ENCODE peak calls at places on chromosomes 1 and 21, in six cellular contexts. One of them, this sample, is unnamed.

GRCh38 chr1:241208910-241209414 is 148.0 kb downstream of the RGS7 start:
- ATAC-seq in HepG2: no peak
- ATAC-seq in K562: no peak
- ATAC-seq in GM12878: no peak
- ATAC-seq in HCT116: no peak
- ATAC-seq in upper lobe of left lung: no peak
- ATAC-seq in this sample: no peak

GRCh38 chr1:203217668-203218067 is 11.8 kb downstream of the CHIT1 start:
- ATAC-seq in HepG2: no peak
- ATAC-seq in K562: peak
- ATAC-seq in upper lobe of left lung: no peak
- ATAC-seq in HCT116: no peak
- ATAC-seq in GM12878: no peak
- ATAC-seq in this sample: no peak

GRCh38 chr1:43591181-43591580 is 58.8 kb upstream of the KDM4A start:
- ATAC-seq in K562: no peak
- ATAC-seq in HCT116: no peak
- ATAC-seq in upper lobe of left lung: no peak
- ATAC-seq in GM12878: no peak
- ATAC-seq in HepG2: no peak
- ATAC-seq in this sample: no peak

GRCh38 chr1:76218888-76219588 is 144.5 kb downstream of the ST6GALNAC3 start:
- ATAC-seq in GM12878: peak
- ATAC-seq in K562: no peak
- ATAC-seq in HCT116: no peak
- ATAC-seq in upper lobe of left lung: no peak
- ATAC-seq in HepG2: no peak
- ATAC-seq in this sample: no peak

GRCh38 chr1:77983997-77984355 is 5.1 kb upstream of the FUBP1 start:
- ATAC-seq in HepG2: no peak
- ATAC-seq in upper lobe of left lung: no peak
- ATAC-seq in K562: no peak
- ATAC-seq in GM12878: no peak
- ATAC-seq in HCT116: no peak
- ATAC-seq in this sample: no peak

GRCh38 chr1:44213222-44214112 is at the start of gene DMAP1:
- ATAC-seq in HepG2: peak
- ATAC-seq in HCT116: peak
- ATAC-seq in GM12878: peak
- ATAC-seq in upper lobe of left lung: peak
- ATAC-seq in K562: peak
- ATAC-seq in this sample: peak

GRCh38 chr1:113036639-113037321 is 36.2 kb upstream of the LRIG2 start:
- ATAC-seq in HCT116: no peak
- ATAC-seq in K562: no peak
- ATAC-seq in GM12878: peak
- ATAC-seq in upper lobe of left lung: no peak
- ATAC-seq in HepG2: no peak
- ATAC-seq in this sample: no peak

GRCh38 chr1:34846265-34846664 is 13.3 kb downstream of the SMIM12 start:
- ATAC-seq in HCT116: no peak
- ATAC-seq in HepG2: peak
- ATAC-seq in K562: no peak
- ATAC-seq in GM12878: no peak
- ATAC-seq in upper lobe of left lung: no peak
- ATAC-seq in this sample: no peak

GRCh38 chr1:220727523-220727922 is 20.6 kb upstream of the MTARC2 start:
- ATAC-seq in HepG2: no peak
- ATAC-seq in HCT116: no peak
- ATAC-seq in GM12878: no peak
- ATAC-seq in K562: no peak
- ATAC-seq in upper lobe of left lung: no peak
- ATAC-seq in this sample: no peak

GRCh38 chr21:41914965-41915364 is 35.8 kb upstream of the PRDM15 start:
- ATAC-seq in K562: no peak
- ATAC-seq in upper lobe of left lung: no peak
- ATAC-seq in HepG2: peak
- ATAC-seq in HCT116: no peak
- ATAC-seq in GM12878: no peak
- ATAC-seq in this sample: no peak

GRCh38 chr21:24255591-24255990 is 1351.7 kb downstream of the MRPL39 start:
- ATAC-seq in K562: no peak
- ATAC-seq in upper lobe of left lung: no peak
- ATAC-seq in GM12878: peak
- ATAC-seq in HCT116: no peak
- ATAC-seq in HepG2: no peak
- ATAC-seq in this sample: no peak

GRCh38 chr1:220906561-220907334 is 27.5 kb downstream of the HLX start:
- ATAC-seq in K562: no peak
- ATAC-seq in GM12878: no peak
- ATAC-seq in HepG2: peak
- ATAC-seq in upper lobe of left lung: peak
- ATAC-seq in HCT116: no peak
- ATAC-seq in this sample: no peak

GRCh38 chr1:243837907-243838546 is 12.0 kb downstream of the AKT3 start:
- ATAC-seq in GM12878: no peak
- ATAC-seq in upper lobe of left lung: no peak
- ATAC-seq in HCT116: no peak
- ATAC-seq in HepG2: no peak
- ATAC-seq in K562: no peak
- ATAC-seq in this sample: no peak

DNA sequence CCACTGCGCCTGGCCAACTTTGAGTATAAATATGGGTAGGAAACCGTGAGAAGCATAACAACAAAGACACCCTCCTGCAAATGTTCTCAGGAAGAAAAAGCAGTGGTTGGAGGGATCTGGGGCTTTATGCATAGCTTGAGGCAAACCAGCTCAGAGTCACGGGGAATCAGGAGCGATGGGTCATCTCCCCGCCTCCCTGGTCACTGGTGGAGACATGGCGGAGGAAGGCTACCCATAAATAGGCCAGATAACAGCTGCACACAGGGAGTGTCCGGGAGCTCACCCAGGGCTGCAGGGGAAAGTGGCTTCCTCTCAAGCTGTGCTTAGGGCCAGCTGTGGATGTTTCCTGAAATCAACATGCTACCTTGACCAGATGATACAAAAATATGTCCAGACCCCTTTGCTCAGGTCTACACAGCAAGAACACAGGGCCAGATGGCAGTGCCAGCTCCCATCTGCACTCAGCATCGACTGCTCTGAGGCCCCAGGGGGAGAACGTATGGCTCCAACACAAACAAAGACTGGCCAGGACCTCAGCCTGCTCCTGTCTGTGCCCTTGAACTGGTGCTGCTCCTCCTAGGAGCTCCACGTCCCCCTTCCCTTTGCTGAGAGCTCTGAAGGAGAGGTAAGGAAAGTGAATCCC is 27.1 kb upstream of the RERE start:
- ATAC-seq in HepG2: peak
- ATAC-seq in HCT116: no peak
- ATAC-seq in GM12878: no peak
- ATAC-seq in K562: peak
- ATAC-seq in upper lobe of left lung: no peak
- ATAC-seq in this sample: no peak
- TF ChIP-seq POLR2A in HepG2: no peak
- TF ChIP-seq POLR2A in HCT116: no peak
- TF ChIP-seq POLR2A in GM12878: no peak
- TF ChIP-seq POLR2A in K562: no peak
- TF ChIP-seq POLR2A in upper lobe of left lung: no peak
- TF ChIP-seq POLR2A in this sample: no peak

GRCh38 chr1:40167317-40167716 is 6.1 kb downstream of the RLF start:
- ATAC-seq in K562: peak
- ATAC-seq in HCT116: no peak
- ATAC-seq in HepG2: no peak
- ATAC-seq in upper lobe of left lung: no peak
- ATAC-seq in GM12878: peak
- ATAC-seq in this sample: no peak
- TF ChIP-seq CTCF in K562: no peak
- TF ChIP-seq CTCF in HCT116: no peak
- TF ChIP-seq CTCF in HepG2: no peak
- TF ChIP-seq CTCF in upper lobe of left lung: no peak
- TF ChIP-seq CTCF in GM12878: no peak
- TF ChIP-seq CTCF in this sample: no peak

GRCh38 chr1:86939406-86939805 is 25.0 kb downstream of the HS2ST1 start:
- ATAC-seq in GM12878: peak
- ATAC-seq in K562: peak
- ATAC-seq in HCT116: no peak
- ATAC-seq in upper lobe of left lung: no peak
- ATAC-seq in HepG2: no peak
- ATAC-seq in this sample: no peak
- TF ChIP-seq POLR2AphosphoS5 in GM12878: no peak
- TF ChIP-seq POLR2AphosphoS5 in K562: no peak
- TF ChIP-seq POLR2AphosphoS5 in HCT116: no peak
- TF ChIP-seq POLR2AphosphoS5 in upper lobe of left lung: no peak
- TF ChIP-seq POLR2AphosphoS5 in HepG2: no peak
- TF ChIP-seq POLR2AphosphoS5 in this sample: no peak

DNA sequence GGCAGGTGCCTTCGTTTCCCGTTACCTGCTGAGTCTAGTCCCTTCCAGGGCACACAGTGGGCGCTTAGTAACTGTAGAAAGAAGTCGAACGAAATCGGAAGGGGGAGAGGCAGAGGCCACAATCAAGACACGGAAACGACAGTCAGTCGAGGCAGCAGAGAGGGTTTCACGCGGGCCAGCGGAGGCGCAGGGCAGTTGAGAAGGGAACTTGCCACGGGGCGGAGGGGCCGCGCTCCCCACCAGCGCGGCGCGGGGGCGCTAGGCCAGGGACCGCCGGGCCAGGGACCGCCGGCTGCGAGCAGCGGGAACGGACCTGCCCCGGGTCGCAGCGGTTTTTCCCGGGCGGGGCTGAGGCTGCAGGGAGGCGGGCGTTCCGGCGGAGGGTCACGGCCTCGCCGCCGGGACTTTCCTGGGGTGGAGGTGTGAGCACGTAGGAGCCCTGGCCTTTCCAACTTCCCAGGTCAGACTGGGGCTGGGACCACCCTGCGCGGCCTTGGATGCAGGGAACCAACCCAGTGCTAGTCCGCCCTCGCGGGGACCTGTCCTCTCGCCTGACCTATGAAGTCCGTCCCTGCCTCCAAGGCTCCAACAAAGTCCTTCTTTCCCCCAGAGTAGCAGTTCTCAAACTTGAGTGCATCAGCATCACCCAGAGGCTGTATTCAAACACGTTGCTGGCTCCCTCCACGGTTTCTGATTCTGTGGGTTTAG is 150.1 kb upstream of the FGGY start:
- ATAC-seq in HCT116: peak
- ATAC-seq in K562: peak
- ATAC-seq in HepG2: peak
- ATAC-seq in upper lobe of left lung: peak
- ATAC-seq in GM12878: peak
- ATAC-seq in this sample: peak
- TF ChIP-seq POLR2A in HCT116: no peak
- TF ChIP-seq POLR2A in K562: no peak
- TF ChIP-seq POLR2A in HepG2: no peak
- TF ChIP-seq POLR2A in upper lobe of left lung: no peak
- TF ChIP-seq POLR2A in GM12878: peak
- TF ChIP-seq POLR2A in this sample: peak

GRCh38 chr1:155255243-155256100 is at the start of gene ENTREP3:
- ATAC-seq in HCT116: peak
- ATAC-seq in GM12878: peak
- ATAC-seq in K562: peak
- ATAC-seq in HepG2: peak
- ATAC-seq in upper lobe of left lung: peak
- ATAC-seq in this sample: peak

GRCh38 chr1:155254714-155255242 is 505 bp downstream of the ENTREP3 start:
- ATAC-seq in K562: no peak
- ATAC-seq in upper lobe of left lung: no peak
- ATAC-seq in HepG2: peak
- ATAC-seq in GM12878: peak
- ATAC-seq in HCT116: peak
- ATAC-seq in this sample: peak

GRCh38 chr1:155253797-155254196 is 1.5 kb downstream of the ENTREP3 start:
- ATAC-seq in GM12878: no peak
- ATAC-seq in HepG2: no peak
- ATAC-seq in K562: no peak
- ATAC-seq in HCT116: no peak
- ATAC-seq in upper lobe of left lung: no peak
- ATAC-seq in this sample: no peak

GRCh38 chr1:155253208-155253607 is 2.1 kb downstream of the ENTREP3 start:
- ATAC-seq in K562: no peak
- ATAC-seq in GM12878: no peak
- ATAC-seq in upper lobe of left lung: no peak
- ATAC-seq in HepG2: no peak
- ATAC-seq in HCT116: no peak
- ATAC-seq in this sample: no peak

DNA sequence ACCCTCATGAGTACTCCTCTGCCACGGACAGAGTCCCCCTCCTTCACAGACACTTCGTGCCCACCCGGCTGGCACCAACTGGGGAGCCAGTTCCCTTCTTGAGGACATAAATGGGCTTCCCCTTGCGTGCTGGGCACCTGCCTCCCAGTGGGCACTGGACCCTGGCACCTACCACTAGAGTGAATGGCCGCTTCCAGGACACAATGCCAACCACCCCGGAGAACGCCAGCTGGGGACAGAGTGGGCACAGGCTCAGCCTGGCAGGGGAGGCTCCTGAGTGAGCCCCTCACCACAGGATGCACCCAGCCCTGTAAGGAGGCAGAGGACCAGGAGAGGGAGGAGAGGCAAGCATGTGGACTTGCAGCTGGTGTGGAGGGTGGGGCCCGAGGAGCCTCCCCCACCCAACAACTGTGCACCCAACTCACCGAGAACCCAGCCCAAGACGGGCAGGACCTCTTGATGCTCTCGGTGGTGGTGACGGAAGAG is 1.0 kb downstream of the ENTREP3 start:
- ATAC-seq in K562: no peak
- ATAC-seq in upper lobe of left lung: no peak
- ATAC-seq in HCT116: no peak
- ATAC-seq in HepG2: no peak
- ATAC-seq in GM12878: no peak
- ATAC-seq in this sample: no peak
- TF ChIP-seq CTCF in K562: no peak
- TF ChIP-seq CTCF in upper lobe of left lung: no peak
- TF ChIP-seq CTCF in HCT116: no peak
- TF ChIP-seq CTCF in HepG2: no peak
- TF ChIP-seq CTCF in GM12878: no peak
- TF ChIP-seq CTCF in this sample: no peak

GRCh38 chr1:226432586-226433360 is 24.9 kb upstream of the PARP1 start:
- ATAC-seq in HepG2: no peak
- ATAC-seq in upper lobe of left lung: no peak
- ATAC-seq in K562: peak
- ATAC-seq in HCT116: no peak
- ATAC-seq in GM12878: no peak
- ATAC-seq in this sample: no peak
- TF ChIP-seq POLR2AphosphoS5 in HepG2: no peak
- TF ChIP-seq POLR2AphosphoS5 in upper lobe of left lung: no peak
- TF ChIP-seq POLR2AphosphoS5 in K562: no peak
- TF ChIP-seq POLR2AphosphoS5 in HCT116: no peak
- TF ChIP-seq POLR2AphosphoS5 in GM12878: no peak
- TF ChIP-seq POLR2AphosphoS5 in this sample: no peak